ENCODE peak calls at places on chromosome 2, in four cellular contexts. One of them, this sample, is unnamed.
A peak's percentile ranks its signal among the peaks of the same experiment; 100 is the strongest.

GRCh38 chr2:215452725-215453124 is 16.9 kb upstream of the FN1 start:
- DNase-seq in endothelial cell of umbilical vein: no peak
- DNase-seq in IMR-90: no peak
- DNase-seq in K562: no peak
- DNase-seq in this sample: no peak

GRCh38 chr2:217142649-217143266 is 282.9 kb upstream of the TNP1 start:
- DNase-seq in IMR-90: no peak
- DNase-seq in K562: no peak
- DNase-seq in endothelial cell of umbilical vein: peak; percentile 46
- DNase-seq in this sample: no peak

GRCh38 chr2:230411484-230412368 is 4.3 kb upstream of the SP100 start:
- DNase-seq in endothelial cell of umbilical vein: peak; percentile 69
- DNase-seq in K562: peak; percentile 79
- DNase-seq in IMR-90: peak; percentile 64
- DNase-seq in this sample: no peak

GRCh38 chr2:49532702-49533101 is 378.4 kb upstream of the FSHR start:
- DNase-seq in K562: no peak
- DNase-seq in endothelial cell of umbilical vein: no peak
- DNase-seq in IMR-90: no peak
- DNase-seq in this sample: no peak

GRCh38 chr2:214358506-214358905 is 52.3 kb upstream of the VWC2L start:
- DNase-seq in IMR-90: no peak
- DNase-seq in endothelial cell of umbilical vein: no peak
- DNase-seq in K562: no peak
- DNase-seq in this sample: no peak

GRCh38 chr2:122100371-122101150 is 345.1 kb downstream of the TSN start:
- DNase-seq in IMR-90: peak; percentile 27
- DNase-seq in endothelial cell of umbilical vein: no peak
- DNase-seq in K562: no peak
- DNase-seq in this sample: no peak

GRCh38 chr2:30113617-30114293 is 33.1 kb upstream of the YPEL5 start:
- DNase-seq in K562: no peak
- DNase-seq in endothelial cell of umbilical vein: peak; percentile 11
- DNase-seq in IMR-90: peak; percentile 93
- DNase-seq in this sample: no peak

GRCh38 chr2:119104414-119104813 is 54.1 kb downstream of the C1QL2 start:
- DNase-seq in endothelial cell of umbilical vein: no peak
- DNase-seq in K562: no peak
- DNase-seq in IMR-90: no peak
- DNase-seq in this sample: no peak

GRCh38 chr2:102063948-102064678 is 72.4 kb downstream of the IL1R2 start:
- DNase-seq in K562: peak; percentile 89
- DNase-seq in IMR-90: peak; percentile 99
- DNase-seq in endothelial cell of umbilical vein: peak; percentile 86
- DNase-seq in this sample: no peak

GRCh38 chr2:155250800-155251199 is 552.3 kb downstream of the KCNJ3 start:
- DNase-seq in endothelial cell of umbilical vein: peak; percentile 17
- DNase-seq in K562: no peak
- DNase-seq in IMR-90: no peak
- DNase-seq in this sample: no peak

GRCh38 chr2:12493031-12493513 is 223.7 kb upstream of the TRIB2 start:
- DNase-seq in endothelial cell of umbilical vein: peak; percentile 12
- DNase-seq in IMR-90: peak; percentile 93
- DNase-seq in K562: peak; percentile 67
- DNase-seq in this sample: no peak

GRCh38 chr2:232966122-232966521 is 46.9 kb downstream of the NGEF start:
- DNase-seq in K562: no peak
- DNase-seq in IMR-90: no peak
- DNase-seq in endothelial cell of umbilical vein: no peak
- DNase-seq in this sample: no peak

GRCh38 chr2:36357506-36358316 is 2.1 kb downstream of the CRIM1 start:
- DNase-seq in K562: no peak
- DNase-seq in IMR-90: peak; percentile 85
- DNase-seq in endothelial cell of umbilical vein: peak; percentile 82
- DNase-seq in this sample: no peak

GRCh38 chr2:218783612-218784169 is 1.7 kb downstream of the CYP27A1 start:
- DNase-seq in endothelial cell of umbilical vein: no peak
- DNase-seq in K562: no peak
- DNase-seq in IMR-90: no peak
- DNase-seq in this sample: no peak

GRCh38 chr2:194126418-194126817 is 1530.6 kb upstream of the SLC39A10 start:
- DNase-seq in K562: no peak
- DNase-seq in endothelial cell of umbilical vein: no peak
- DNase-seq in IMR-90: no peak
- DNase-seq in this sample: no peak

GRCh38 chr2:226873051-226873620 is 37.3 kb downstream of the RHBDD1 start:
- DNase-seq in IMR-90: peak; percentile 59
- DNase-seq in K562: no peak
- DNase-seq in endothelial cell of umbilical vein: no peak
- DNase-seq in this sample: no peak

GRCh38 chr2:64980192-64980591 is 9.0 kb upstream of the SLC1A4 start:
- DNase-seq in K562: no peak
- DNase-seq in IMR-90: no peak
- DNase-seq in endothelial cell of umbilical vein: no peak
- DNase-seq in this sample: no peak

GRCh38 chr2:147711031-147711430 is 133.8 kb upstream of the ACVR2A start:
- DNase-seq in K562: no peak
- DNase-seq in IMR-90: peak; percentile 15
- DNase-seq in endothelial cell of umbilical vein: no peak
- DNase-seq in this sample: no peak

GRCh38 chr2:1973636-1974035 is 229.3 kb upstream of the PXDN start:
- DNase-seq in endothelial cell of umbilical vein: no peak
- DNase-seq in IMR-90: no peak
- DNase-seq in K562: no peak
- DNase-seq in this sample: no peak

GRCh38 chr2:7930800-7931635 is 750.8 kb upstream of the ID2 start:
- DNase-seq in endothelial cell of umbilical vein: no peak
- DNase-seq in K562: no peak
- DNase-seq in IMR-90: peak; percentile 70
- DNase-seq in this sample: no peak

GRCh38 chr2:169661263-169661662 is 32.9 kb downstream of the CFAP210 start:
- DNase-seq in IMR-90: no peak
- DNase-seq in endothelial cell of umbilical vein: no peak
- DNase-seq in K562: no peak
- DNase-seq in this sample: no peak

GRCh38 chr2:62187246-62187645 is 8.7 kb upstream of the B3GNT2 start:
- DNase-seq in K562: no peak
- DNase-seq in IMR-90: no peak
- DNase-seq in endothelial cell of umbilical vein: no peak
- DNase-seq in this sample: no peak

GRCh38 chr2:2828774-2829368 is 497.8 kb upstream of the MYT1L start:
- DNase-seq in IMR-90: no peak
- DNase-seq in K562: no peak
- DNase-seq in endothelial cell of umbilical vein: no peak
- DNase-seq in this sample: no peak

GRCh38 chr2:239532859-239533258 is 132.0 kb upstream of the HDAC4 start:
- DNase-seq in K562: no peak
- DNase-seq in IMR-90: no peak
- DNase-seq in endothelial cell of umbilical vein: no peak
- DNase-seq in this sample: no peak

GRCh38 chr2:118813601-118814000 is 33.8 kb downstream of the EN1 start:
- DNase-seq in K562: peak; percentile 29
- DNase-seq in endothelial cell of umbilical vein: no peak
- DNase-seq in IMR-90: no peak
- DNase-seq in this sample: no peak

GRCh38 chr2:239459056-239459455 is 58.2 kb upstream of the HDAC4 start:
- DNase-seq in IMR-90: no peak
- DNase-seq in endothelial cell of umbilical vein: no peak
- DNase-seq in K562: no peak
- DNase-seq in this sample: no peak

GRCh38 chr2:209805351-209805750 is 33.7 kb downstream of the UNC80 start:
- DNase-seq in K562: no peak
- DNase-seq in endothelial cell of umbilical vein: no peak
- DNase-seq in IMR-90: no peak
- DNase-seq in this sample: no peak

GRCh38 chr2:227374158-227374557 is 4.9 kb downstream of the TM4SF20 start:
- DNase-seq in endothelial cell of umbilical vein: no peak
- DNase-seq in K562: no peak
- DNase-seq in IMR-90: peak; percentile 57
- DNase-seq in this sample: no peak

GRCh38 chr2:107529146-107529545 is 297.5 kb upstream of the RGPD4 start:
- DNase-seq in IMR-90: no peak
- DNase-seq in endothelial cell of umbilical vein: no peak
- DNase-seq in K562: no peak
- DNase-seq in this sample: no peak

GRCh38 chr2:177272765-177273164 is 8.2 kb upstream of the NFE2L2 start:
- DNase-seq in IMR-90: no peak
- DNase-seq in endothelial cell of umbilical vein: no peak
- DNase-seq in K562: no peak
- DNase-seq in this sample: no peak

GRCh38 chr2:197130318-197130717 is 180.3 kb downstream of the ANKRD44 start:
- DNase-seq in endothelial cell of umbilical vein: no peak
- DNase-seq in IMR-90: no peak
- DNase-seq in K562: no peak
- DNase-seq in this sample: peak; percentile 77

GRCh38 chr2:143581134-143581533 is 451.9 kb downstream of the ARHGAP15 start:
- DNase-seq in IMR-90: no peak
- DNase-seq in endothelial cell of umbilical vein: no peak
- DNase-seq in K562: no peak
- DNase-seq in this sample: no peak

GRCh38 chr2:143577489-143577888 is 448.3 kb downstream of the ARHGAP15 start:
- DNase-seq in IMR-90: no peak
- DNase-seq in K562: no peak
- DNase-seq in endothelial cell of umbilical vein: no peak
- DNase-seq in this sample: no peak

GRCh38 chr2:143586119-143586518 is 456.9 kb downstream of the ARHGAP15 start:
- DNase-seq in IMR-90: no peak
- DNase-seq in K562: no peak
- DNase-seq in endothelial cell of umbilical vein: no peak
- DNase-seq in this sample: no peak

GRCh38 chr2:143579456-143579855 is 450.2 kb downstream of the ARHGAP15 start:
- DNase-seq in endothelial cell of umbilical vein: no peak
- DNase-seq in IMR-90: no peak
- DNase-seq in K562: no peak
- DNase-seq in this sample: no peak

DNA sequence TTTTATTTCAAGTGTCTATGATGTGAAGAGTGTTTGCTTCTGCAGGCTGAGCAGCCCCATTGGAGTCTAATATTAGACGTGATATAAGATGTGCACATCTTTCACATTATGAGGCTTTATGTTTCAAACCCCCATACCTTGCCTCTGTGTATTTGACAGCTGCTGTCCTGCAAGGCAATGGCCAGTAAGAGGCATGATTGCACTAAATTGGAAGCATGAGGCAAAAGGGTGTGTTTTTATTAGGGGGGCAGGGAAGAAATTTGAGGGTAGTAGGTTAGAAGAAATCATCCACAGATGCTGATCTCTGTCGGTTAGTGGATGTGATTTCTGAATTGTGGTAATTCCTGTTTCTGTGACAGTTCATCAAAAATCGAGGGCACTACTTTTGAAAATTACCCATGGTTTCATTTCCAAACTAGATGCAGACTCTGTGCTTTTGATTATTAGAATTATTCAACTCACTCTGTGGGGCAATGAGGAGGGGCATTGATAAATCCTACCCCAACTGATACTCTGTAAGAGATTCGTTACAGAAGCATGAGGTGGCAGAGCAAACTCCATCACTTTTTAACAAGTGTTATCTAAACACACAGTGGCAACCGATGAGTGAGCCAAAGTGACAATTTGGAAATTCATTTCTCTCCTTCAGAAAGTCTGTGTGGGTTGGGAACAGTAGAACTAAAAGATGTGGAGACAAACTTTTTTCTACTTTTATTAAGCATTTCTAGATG is 452.9 kb downstream of the ARHGAP15 start:
- DNase-seq in K562: no peak
- DNase-seq in IMR-90: peak; percentile 52
- DNase-seq in endothelial cell of umbilical vein: no peak
- DNase-seq in this sample: no peak
- TF ChIP-seq FOS in K562: no peak
- TF ChIP-seq FOS in IMR-90: no peak
- TF ChIP-seq FOS in endothelial cell of umbilical vein: no peak
- TF ChIP-seq FOS in this sample: no peak

DNA sequence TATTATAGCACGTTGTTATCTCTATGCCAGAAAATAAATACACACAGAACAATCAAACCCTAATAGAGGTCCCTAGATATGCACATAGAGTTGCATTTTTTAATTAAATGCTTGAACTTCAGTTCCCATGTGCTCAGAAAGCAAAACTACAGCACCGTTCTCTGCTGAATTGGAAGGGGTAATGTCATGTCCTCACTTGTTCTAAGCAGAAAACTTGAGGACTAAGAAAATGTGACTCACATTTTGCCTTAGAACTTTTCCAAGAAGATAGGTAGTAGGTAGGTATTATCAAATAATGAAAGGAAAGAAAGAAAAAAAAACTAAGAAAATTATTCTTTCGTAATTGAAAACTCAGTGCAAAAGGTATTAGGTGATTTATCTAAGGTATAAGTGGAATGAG is 607.3 kb downstream of the ERBB4 start:
- DNase-seq in K562: no peak
- DNase-seq in endothelial cell of umbilical vein: no peak
- DNase-seq in IMR-90: no peak
- DNase-seq in this sample: no peak
- TF ChIP-seq FOS in K562: no peak
- TF ChIP-seq FOS in endothelial cell of umbilical vein: no peak
- TF ChIP-seq FOS in IMR-90: no peak
- TF ChIP-seq FOS in this sample: no peak

GRCh38 chr2:220076734-220077133 is 449.3 kb downstream of the SLC4A3 start:
- DNase-seq in endothelial cell of umbilical vein: no peak
- DNase-seq in IMR-90: peak; percentile 42
- DNase-seq in K562: no peak
- DNase-seq in this sample: no peak
- TF ChIP-seq FOS in endothelial cell of umbilical vein: no peak
- TF ChIP-seq FOS in IMR-90: no peak
- TF ChIP-seq FOS in K562: no peak
- TF ChIP-seq FOS in this sample: no peak

GRCh38 chr2:45448217-45448616 is 162.8 kb downstream of the SRBD1 start:
- DNase-seq in endothelial cell of umbilical vein: no peak
- DNase-seq in IMR-90: no peak
- DNase-seq in K562: no peak
- DNase-seq in this sample: no peak

GRCh38 chr2:45450633-45451032 is 160.4 kb downstream of the SRBD1 start:
- DNase-seq in endothelial cell of umbilical vein: no peak
- DNase-seq in IMR-90: no peak
- DNase-seq in K562: no peak
- DNase-seq in this sample: no peak

GRCh38 chr2:45457211-45457945 is 153.7 kb downstream of the SRBD1 start:
- DNase-seq in K562: no peak
- DNase-seq in IMR-90: no peak
- DNase-seq in endothelial cell of umbilical vein: no peak
- DNase-seq in this sample: no peak

GRCh38 chr2:45452866-45453265 is 158.2 kb downstream of the SRBD1 start:
- DNase-seq in endothelial cell of umbilical vein: no peak
- DNase-seq in IMR-90: peak; percentile 96
- DNase-seq in K562: no peak
- DNase-seq in this sample: no peak
- TF ChIP-seq FOS in endothelial cell of umbilical vein: no peak
- TF ChIP-seq FOS in IMR-90: no peak
- TF ChIP-seq FOS in K562: no peak
- TF ChIP-seq FOS in this sample: no peak

DNA sequence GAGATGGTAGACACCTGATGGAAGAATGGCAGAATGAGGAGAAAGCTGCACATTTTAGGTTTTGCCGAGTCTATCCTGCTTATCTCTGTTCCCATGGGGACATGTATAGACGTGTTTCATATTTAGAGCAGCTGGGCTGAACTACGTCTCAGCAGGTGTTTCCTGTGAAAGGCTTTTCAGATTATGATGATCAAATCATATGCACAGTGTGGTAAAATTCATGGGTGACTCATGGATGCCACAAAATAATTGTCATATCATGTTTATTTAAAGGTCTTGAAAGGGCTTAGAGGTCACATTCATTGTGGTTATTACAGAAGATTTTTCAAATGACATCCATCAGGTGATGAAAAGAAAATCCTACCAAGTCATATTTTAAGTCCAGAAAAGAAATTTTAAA is 90.5 kb downstream of the ICOS start:
- DNase-seq in K562: no peak
- DNase-seq in endothelial cell of umbilical vein: peak; percentile 84
- DNase-seq in IMR-90: peak; percentile 13
- DNase-seq in this sample: no peak
- TF ChIP-seq FOS in K562: no peak
- TF ChIP-seq FOS in endothelial cell of umbilical vein: peak; percentile 69
- TF ChIP-seq FOS in IMR-90: no peak
- TF ChIP-seq FOS in this sample: no peak